ENCODE peak calls at places on chromosomes 4 and X, in ten cellular contexts. One of them, this sample, is unnamed.

GRCh38 chr4:48681856-48682255 is 98.2 kb downstream of the FRYL start:
- DNase-seq in fibroblast of the aortic adventitia: peak; percentile 69
- DNase-seq in thoracic aorta: no peak
- DNase-seq in cardiac muscle cell: peak; percentile 11
- DNase-seq in spleen: no peak
- DNase-seq in fibroblast of lung: peak; percentile 57
- DNase-seq in cardiac fibroblast: peak; percentile 69
- DNase-seq in AG09309: no peak
- DNase-seq in tibial artery: no peak
- DNase-seq in HFF-Myc: no peak
- DNase-seq in this sample: peak; percentile 75

GRCh38 chr4:181618038-181618618 is 625.1 kb upstream of the TENM3 start:
- DNase-seq in fibroblast of the aortic adventitia: no peak
- DNase-seq in thoracic aorta: no peak
- DNase-seq in cardiac muscle cell: peak; percentile 62
- DNase-seq in spleen: no peak
- DNase-seq in fibroblast of lung: no peak
- DNase-seq in cardiac fibroblast: no peak
- DNase-seq in AG09309: no peak
- DNase-seq in tibial artery: no peak
- DNase-seq in HFF-Myc: no peak
- DNase-seq in this sample: no peak

GRCh38 chr4:54085284-54085683 is 14.7 kb upstream of the GSX2 start:
- DNase-seq in fibroblast of the aortic adventitia: peak; percentile 85
- DNase-seq in thoracic aorta: no peak
- DNase-seq in cardiac muscle cell: no peak
- DNase-seq in spleen: no peak
- DNase-seq in fibroblast of lung: peak; percentile 90
- DNase-seq in cardiac fibroblast: peak; percentile 84
- DNase-seq in AG09309: peak; percentile 69
- DNase-seq in tibial artery: peak; percentile 86
- DNase-seq in HFF-Myc: no peak
- DNase-seq in this sample: peak; percentile 93

GRCh38 chr4:176872461-176872860 is 79.7 kb upstream of the VEGFC start:
- DNase-seq in fibroblast of the aortic adventitia: peak; percentile 8
- DNase-seq in thoracic aorta: no peak
- DNase-seq in cardiac muscle cell: no peak
- DNase-seq in spleen: no peak
- DNase-seq in fibroblast of lung: peak; percentile 42
- DNase-seq in cardiac fibroblast: peak; percentile 13
- DNase-seq in AG09309: no peak
- DNase-seq in tibial artery: no peak
- DNase-seq in HFF-Myc: no peak
- DNase-seq in this sample: no peak

GRCh38 chrX:14963447-14964236 is 90.4 kb downstream of the MOSPD2 start:
- DNase-seq in fibroblast of the aortic adventitia: peak; percentile 39
- DNase-seq in thoracic aorta: no peak
- DNase-seq in cardiac muscle cell: no peak
- DNase-seq in spleen: no peak
- DNase-seq in fibroblast of lung: peak; percentile 5
- DNase-seq in cardiac fibroblast: peak; percentile 19
- DNase-seq in AG09309: peak; percentile 38
- DNase-seq in tibial artery: no peak
- DNase-seq in HFF-Myc: peak; percentile 56
- DNase-seq in this sample: peak; percentile 18

GRCh38 chr4:52957791-52958190 is 95.7 kb downstream of the RASL11B start:
- DNase-seq in fibroblast of the aortic adventitia: no peak
- DNase-seq in thoracic aorta: no peak
- DNase-seq in cardiac muscle cell: no peak
- DNase-seq in spleen: no peak
- DNase-seq in fibroblast of lung: peak; percentile 43
- DNase-seq in cardiac fibroblast: peak; percentile 16
- DNase-seq in AG09309: no peak
- DNase-seq in tibial artery: no peak
- DNase-seq in HFF-Myc: no peak
- DNase-seq in this sample: peak; percentile 45

GRCh38 chr4:70236125-70236524 is 6.3 kb upstream of the CSN3 start:
- DNase-seq in fibroblast of the aortic adventitia: no peak
- DNase-seq in thoracic aorta: no peak
- DNase-seq in cardiac muscle cell: no peak
- DNase-seq in spleen: no peak
- DNase-seq in fibroblast of lung: peak; percentile 47
- DNase-seq in cardiac fibroblast: no peak
- DNase-seq in AG09309: no peak
- DNase-seq in tibial artery: no peak
- DNase-seq in HFF-Myc: no peak
- DNase-seq in this sample: peak; percentile 24

GRCh38 chr4:103934178-103934789 is 214.5 kb upstream of the TACR3 start:
- DNase-seq in fibroblast of the aortic adventitia: peak; percentile 68
- DNase-seq in thoracic aorta: no peak
- DNase-seq in cardiac muscle cell: peak; percentile 75
- DNase-seq in spleen: no peak
- DNase-seq in fibroblast of lung: peak; percentile 55
- DNase-seq in cardiac fibroblast: peak; percentile 54
- DNase-seq in AG09309: peak; percentile 3
- DNase-seq in tibial artery: no peak
- DNase-seq in HFF-Myc: peak; percentile 11
- DNase-seq in this sample: peak; percentile 63

GRCh38 chr4:78484574-78484973 is 67.0 kb upstream of the ANXA3 start:
- DNase-seq in fibroblast of the aortic adventitia: peak; percentile 16
- DNase-seq in thoracic aorta: no peak
- DNase-seq in cardiac muscle cell: no peak
- DNase-seq in spleen: no peak
- DNase-seq in fibroblast of lung: no peak
- DNase-seq in cardiac fibroblast: peak; percentile 9
- DNase-seq in AG09309: no peak
- DNase-seq in tibial artery: no peak
- DNase-seq in HFF-Myc: no peak
- DNase-seq in this sample: no peak

GRCh38 chr4:48570646-48571220 is 80.7 kb downstream of the ZAR1 start:
- DNase-seq in fibroblast of the aortic adventitia: peak; percentile 20
- DNase-seq in thoracic aorta: no peak
- DNase-seq in cardiac muscle cell: no peak
- DNase-seq in spleen: no peak
- DNase-seq in fibroblast of lung: peak; percentile 44
- DNase-seq in cardiac fibroblast: peak; percentile 5
- DNase-seq in AG09309: peak; percentile 21
- DNase-seq in tibial artery: no peak
- DNase-seq in HFF-Myc: no peak
- DNase-seq in this sample: peak; percentile 72

GRCh38 chrX:154043003-154043402 is 23.3 kb upstream of the IRAK1 start:
- DNase-seq in fibroblast of the aortic adventitia: peak; percentile 65
- DNase-seq in thoracic aorta: peak; percentile 28
- DNase-seq in cardiac muscle cell: no peak
- DNase-seq in spleen: no peak
- DNase-seq in fibroblast of lung: peak; percentile 66
- DNase-seq in cardiac fibroblast: peak; percentile 81
- DNase-seq in AG09309: no peak
- DNase-seq in tibial artery: peak; percentile 48
- DNase-seq in HFF-Myc: no peak
- DNase-seq in this sample: peak; percentile 77

GRCh38 chr4:169314906-169315305 is 44.1 kb upstream of the SH3RF1 start:
- DNase-seq in fibroblast of the aortic adventitia: peak; percentile 58
- DNase-seq in thoracic aorta: no peak
- DNase-seq in cardiac muscle cell: peak; percentile 58
- DNase-seq in spleen: no peak
- DNase-seq in fibroblast of lung: peak; percentile 68
- DNase-seq in cardiac fibroblast: peak; percentile 66
- DNase-seq in AG09309: no peak
- DNase-seq in tibial artery: peak; percentile 30
- DNase-seq in HFF-Myc: peak; percentile 20
- DNase-seq in this sample: peak; percentile 83

GRCh38 chrX:133335027-133335426 is 80.3 kb downstream of the GPC4 start:
- DNase-seq in fibroblast of the aortic adventitia: peak; percentile 49
- DNase-seq in thoracic aorta: no peak
- DNase-seq in cardiac muscle cell: peak; percentile 61
- DNase-seq in spleen: no peak
- DNase-seq in fibroblast of lung: peak; percentile 55
- DNase-seq in cardiac fibroblast: peak; percentile 35
- DNase-seq in AG09309: peak; percentile 8
- DNase-seq in tibial artery: no peak
- DNase-seq in HFF-Myc: no peak
- DNase-seq in this sample: peak; percentile 54

GRCh38 chrX:151825927-151826471 is 86.7 kb upstream of the MAGEA4 start:
- DNase-seq in fibroblast of the aortic adventitia: peak; percentile 94
- DNase-seq in thoracic aorta: no peak
- DNase-seq in cardiac muscle cell: no peak
- DNase-seq in spleen: no peak
- DNase-seq in fibroblast of lung: peak; percentile 72
- DNase-seq in cardiac fibroblast: peak; percentile 91
- DNase-seq in AG09309: peak; percentile 91
- DNase-seq in tibial artery: peak; percentile 20
- DNase-seq in HFF-Myc: peak; percentile 40
- DNase-seq in this sample: peak; percentile 91
- TF ChIP-seq CTCF in fibroblast of the aortic adventitia: peak; percentile 25
- TF ChIP-seq CTCF in thoracic aorta: no peak
- TF ChIP-seq CTCF in cardiac muscle cell: peak; percentile 42
- TF ChIP-seq CTCF in spleen: no peak
- TF ChIP-seq CTCF in fibroblast of lung: peak; percentile 33
- TF ChIP-seq CTCF in cardiac fibroblast: peak; percentile 30
- TF ChIP-seq CTCF in AG09309: peak; percentile 45
- TF ChIP-seq CTCF in tibial artery: no peak
- TF ChIP-seq CTCF in HFF-Myc: peak; percentile 9
- TF ChIP-seq CTCF in this sample: peak; percentile 52

DNA sequence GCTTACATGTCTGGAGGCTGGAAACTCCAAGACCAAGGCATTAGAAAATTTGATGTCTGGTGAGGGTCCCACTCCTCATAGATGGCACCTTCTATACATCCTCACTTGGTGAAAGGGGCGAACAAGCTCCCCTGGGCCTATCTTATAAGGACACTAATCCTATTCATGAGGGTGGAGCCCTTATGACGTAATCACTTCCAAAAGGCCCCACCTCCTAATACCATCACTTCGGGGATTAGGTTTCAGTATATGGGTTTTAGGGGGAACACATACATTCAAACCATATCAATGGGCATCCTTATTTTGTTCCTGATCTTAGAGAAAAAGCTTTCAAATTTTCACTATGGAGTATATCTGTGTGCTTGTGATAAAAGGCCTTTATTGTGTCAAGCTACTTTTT is 39.0 kb upstream of the ALG13 start:
- DNase-seq in fibroblast of the aortic adventitia: no peak
- DNase-seq in thoracic aorta: no peak
- DNase-seq in cardiac muscle cell: no peak
- DNase-seq in spleen: no peak
- DNase-seq in fibroblast of lung: no peak
- DNase-seq in cardiac fibroblast: no peak
- DNase-seq in AG09309: no peak
- DNase-seq in tibial artery: no peak
- DNase-seq in HFF-Myc: no peak
- DNase-seq in this sample: no peak
- H3K4me3 ChIP-seq in fibroblast of the aortic adventitia: no peak overlapping the region
- H3K4me3 ChIP-seq in thoracic aorta: no peak overlapping the region
- H3K4me3 ChIP-seq in cardiac muscle cell: no peak overlapping the region
- H3K4me3 ChIP-seq in spleen: no peak overlapping the region
- H3K4me3 ChIP-seq in fibroblast of lung: no peak overlapping the region
- H3K4me3 ChIP-seq in cardiac fibroblast: no peak overlapping the region
- H3K4me3 ChIP-seq in AG09309: no peak overlapping the region
- H3K4me3 ChIP-seq in tibial artery: no peak overlapping the region
- H3K4me3 ChIP-seq in HFF-Myc: no peak overlapping the region
- H3K4me3 ChIP-seq in this sample: no peak overlapping the region

GRCh38 chr4:139267301-139267700 is 12.7 kb downstream of the MGARP start:
- DNase-seq in fibroblast of the aortic adventitia: no peak
- DNase-seq in thoracic aorta: no peak
- DNase-seq in cardiac muscle cell: no peak
- DNase-seq in spleen: no peak
- DNase-seq in fibroblast of lung: no peak
- DNase-seq in cardiac fibroblast: no peak
- DNase-seq in AG09309: no peak
- DNase-seq in tibial artery: no peak
- DNase-seq in HFF-Myc: no peak
- DNase-seq in this sample: no peak

GRCh38 chr4:139266208-139266582 is 13.8 kb downstream of the MGARP start:
- DNase-seq in fibroblast of the aortic adventitia: no peak
- DNase-seq in thoracic aorta: no peak
- DNase-seq in cardiac muscle cell: no peak
- DNase-seq in spleen: no peak
- DNase-seq in fibroblast of lung: no peak
- DNase-seq in cardiac fibroblast: no peak
- DNase-seq in AG09309: no peak
- DNase-seq in tibial artery: no peak
- DNase-seq in HFF-Myc: no peak
- DNase-seq in this sample: no peak

GRCh38 chr4:139266583-139267257 is 13.3 kb downstream of the MGARP start:
- DNase-seq in fibroblast of the aortic adventitia: peak; percentile 78
- DNase-seq in thoracic aorta: no peak
- DNase-seq in cardiac muscle cell: peak; percentile 62
- DNase-seq in spleen: peak; percentile 91
- DNase-seq in fibroblast of lung: peak; percentile 77
- DNase-seq in cardiac fibroblast: peak; percentile 59
- DNase-seq in AG09309: peak; percentile 40
- DNase-seq in tibial artery: peak; percentile 76
- DNase-seq in HFF-Myc: peak; percentile 59
- DNase-seq in this sample: peak; percentile 88

GRCh38 chr4:139265654-139266053 is 14.4 kb downstream of the MGARP start:
- DNase-seq in fibroblast of the aortic adventitia: no peak
- DNase-seq in thoracic aorta: no peak
- DNase-seq in cardiac muscle cell: no peak
- DNase-seq in spleen: no peak
- DNase-seq in fibroblast of lung: no peak
- DNase-seq in cardiac fibroblast: no peak
- DNase-seq in AG09309: no peak
- DNase-seq in tibial artery: no peak
- DNase-seq in HFF-Myc: no peak
- DNase-seq in this sample: no peak
- TF ChIP-seq CTCF in fibroblast of the aortic adventitia: no peak
- TF ChIP-seq CTCF in thoracic aorta: no peak
- TF ChIP-seq CTCF in cardiac muscle cell: no peak
- TF ChIP-seq CTCF in spleen: no peak
- TF ChIP-seq CTCF in fibroblast of lung: no peak
- TF ChIP-seq CTCF in cardiac fibroblast: no peak
- TF ChIP-seq CTCF in AG09309: no peak
- TF ChIP-seq CTCF in tibial artery: no peak
- TF ChIP-seq CTCF in HFF-Myc: no peak
- TF ChIP-seq CTCF in this sample: no peak

GRCh38 chr4:150974750-150975149 is 40.3 kb downstream of the LRBA start:
- DNase-seq in fibroblast of the aortic adventitia: no peak
- DNase-seq in thoracic aorta: no peak
- DNase-seq in cardiac muscle cell: no peak
- DNase-seq in spleen: no peak
- DNase-seq in fibroblast of lung: no peak
- DNase-seq in cardiac fibroblast: no peak
- DNase-seq in AG09309: no peak
- DNase-seq in tibial artery: no peak
- DNase-seq in HFF-Myc: no peak
- DNase-seq in this sample: no peak
- H3K4me3 ChIP-seq in fibroblast of the aortic adventitia: no peak overlapping the region
- H3K4me3 ChIP-seq in thoracic aorta: no peak overlapping the region
- H3K4me3 ChIP-seq in cardiac muscle cell: no peak overlapping the region
- H3K4me3 ChIP-seq in spleen: no peak overlapping the region
- H3K4me3 ChIP-seq in fibroblast of lung: no peak overlapping the region
- H3K4me3 ChIP-seq in cardiac fibroblast: no peak overlapping the region
- H3K4me3 ChIP-seq in AG09309: no peak overlapping the region
- H3K4me3 ChIP-seq in tibial artery: no peak overlapping the region
- H3K4me3 ChIP-seq in HFF-Myc: no peak overlapping the region
- H3K4me3 ChIP-seq in this sample: no peak overlapping the region